ENCODE peak calls at places on chromosomes 7 and 10, in five cellular contexts. One of them, this sample, is unnamed.

GRCh38 chr10:1464866-1465265 is 272.5 kb downstream of the ADARB2 start:
- DNase-seq in mammary epithelial cell: no peak
- DNase-seq in RKO: no peak
- DNase-seq in RWPE1: no peak
- DNase-seq in NAMALWA: no peak
- DNase-seq in this sample: peak

GRCh38 chr7:106583133-106583532 is 77.8 kb downstream of the CCDC71L start:
- DNase-seq in mammary epithelial cell: no peak
- DNase-seq in RKO: no peak
- DNase-seq in RWPE1: no peak
- DNase-seq in NAMALWA: no peak
- DNase-seq in this sample: no peak

GRCh38 chr10:21811245-21811585 is 192.3 kb downstream of the DNAJC1 start:
- DNase-seq in mammary epithelial cell: peak
- DNase-seq in RKO: no peak
- DNase-seq in RWPE1: peak
- DNase-seq in NAMALWA: no peak
- DNase-seq in this sample: no peak

GRCh38 chr10:91190876-91191580 is 29.4 kb upstream of the PCGF5 start:
- DNase-seq in mammary epithelial cell: peak
- DNase-seq in RKO: peak
- DNase-seq in RWPE1: no peak
- DNase-seq in NAMALWA: no peak
- DNase-seq in this sample: no peak

GRCh38 chr10:86992456-86992855 is 24.2 kb downstream of the ADIRF start:
- DNase-seq in mammary epithelial cell: no peak
- DNase-seq in RKO: no peak
- DNase-seq in RWPE1: no peak
- DNase-seq in NAMALWA: no peak
- DNase-seq in this sample: no peak

GRCh38 chr7:78702770-78703169 is 750.7 kb downstream of the MAGI2 start:
- DNase-seq in mammary epithelial cell: peak
- DNase-seq in RKO: peak
- DNase-seq in RWPE1: peak
- DNase-seq in NAMALWA: no peak
- DNase-seq in this sample: peak

GRCh38 chr7:90660100-90660499 is 64.0 kb downstream of the CDK14 start:
- DNase-seq in mammary epithelial cell: no peak
- DNase-seq in RKO: no peak
- DNase-seq in RWPE1: no peak
- DNase-seq in NAMALWA: no peak
- DNase-seq in this sample: no peak

GRCh38 chr7:56491636-56492425 is 375.6 kb upstream of the NUPR2 start:
- DNase-seq in mammary epithelial cell: no peak
- DNase-seq in RKO: no peak
- DNase-seq in RWPE1: no peak
- DNase-seq in NAMALWA: no peak
- DNase-seq in this sample: no peak

GRCh38 chr7:156768698-156769472 is 124.1 kb downstream of the LMBR1 start:
- DNase-seq in mammary epithelial cell: peak
- DNase-seq in RKO: no peak
- DNase-seq in RWPE1: peak
- DNase-seq in NAMALWA: no peak
- DNase-seq in this sample: no peak

GRCh38 chr7:144822223-144822622 is 13.6 kb downstream of the TPK1 start:
- DNase-seq in mammary epithelial cell: no peak
- DNase-seq in RKO: no peak
- DNase-seq in RWPE1: no peak
- DNase-seq in NAMALWA: no peak
- DNase-seq in this sample: no peak

GRCh38 chr7:79868010-79868409 is 266.6 kb upstream of the GNAI1 start:
- DNase-seq in mammary epithelial cell: no peak
- DNase-seq in RKO: no peak
- DNase-seq in RWPE1: no peak
- DNase-seq in NAMALWA: no peak
- DNase-seq in this sample: no peak

GRCh38 chr10:110209926-110210662 is 2.7 kb downstream of the MXI1 start:
- DNase-seq in mammary epithelial cell: peak
- DNase-seq in RKO: peak
- DNase-seq in RWPE1: peak
- DNase-seq in NAMALWA: peak
- DNase-seq in this sample: peak

GRCh38 chr7:4814463-4814862 is 39.0 kb downstream of the AP5Z1 start:
- DNase-seq in mammary epithelial cell: no peak
- DNase-seq in RKO: no peak
- DNase-seq in RWPE1: no peak
- DNase-seq in NAMALWA: no peak
- DNase-seq in this sample: no peak

GRCh38 chr7:108484137-108484536 is 27.9 kb upstream of the NRCAM start:
- DNase-seq in mammary epithelial cell: no peak
- DNase-seq in RKO: no peak
- DNase-seq in RWPE1: no peak
- DNase-seq in NAMALWA: no peak
- DNase-seq in this sample: no peak

GRCh38 chr7:65979583-65980477 is 2.2 kb downstream of the GUSB start:
- DNase-seq in mammary epithelial cell: no peak
- DNase-seq in RKO: no peak
- DNase-seq in RWPE1: no peak
- DNase-seq in NAMALWA: no peak
- DNase-seq in this sample: no peak

GRCh38 chr7:33143996-33144718 is 14.8 kb downstream of the BBS9 start:
- DNase-seq in mammary epithelial cell: peak
- DNase-seq in RKO: no peak
- DNase-seq in RWPE1: no peak
- DNase-seq in NAMALWA: no peak
- DNase-seq in this sample: peak

GRCh38 chr7:27526991-27527722 is 135.5 kb downstream of the HIBADH start:
- DNase-seq in mammary epithelial cell: no peak
- DNase-seq in RKO: no peak
- DNase-seq in RWPE1: no peak
- DNase-seq in NAMALWA: no peak
- DNase-seq in this sample: no peak

GRCh38 chr7:22052221-22052639 is 106.5 kb upstream of the CDCA7L start:
- DNase-seq in mammary epithelial cell: peak
- DNase-seq in RKO: peak
- DNase-seq in RWPE1: no peak
- DNase-seq in NAMALWA: no peak
- DNase-seq in this sample: peak

GRCh38 chr10:110901954-110902819 is 16.8 kb downstream of the BBIP1 start:
- DNase-seq in mammary epithelial cell: peak
- DNase-seq in RKO: peak
- DNase-seq in RWPE1: peak
- DNase-seq in NAMALWA: no peak
- DNase-seq in this sample: peak

GRCh38 chr7:11492307-11492706 is 339.7 kb downstream of the THSD7A start:
- DNase-seq in mammary epithelial cell: no peak
- DNase-seq in RKO: peak
- DNase-seq in RWPE1: no peak
- DNase-seq in NAMALWA: no peak
- DNase-seq in this sample: no peak

GRCh38 chr10:109969907-109970306 is 37.9 kb upstream of the ADD3 start:
- DNase-seq in mammary epithelial cell: no peak
- DNase-seq in RKO: no peak
- DNase-seq in RWPE1: no peak
- DNase-seq in NAMALWA: no peak
- DNase-seq in this sample: no peak

GRCh38 chr10:3348561-3348960 is 176.0 kb upstream of the PITRM1 start:
- DNase-seq in mammary epithelial cell: no peak
- DNase-seq in RKO: no peak
- DNase-seq in RWPE1: no peak
- DNase-seq in NAMALWA: no peak
- DNase-seq in this sample: no peak

GRCh38 chr7:131546126-131546525 is 10.3 kb downstream of the PODXL start:
- DNase-seq in mammary epithelial cell: no peak
- DNase-seq in RKO: no peak
- DNase-seq in RWPE1: peak
- DNase-seq in NAMALWA: no peak
- DNase-seq in this sample: peak

GRCh38 chr7:44823266-44823781 is 24.6 kb downstream of the H2AZ2 start:
- DNase-seq in mammary epithelial cell: no peak
- DNase-seq in RKO: no peak
- DNase-seq in RWPE1: no peak
- DNase-seq in NAMALWA: no peak
- DNase-seq in this sample: no peak

GRCh38 chr7:115135111-115135510 is 213.2 kb downstream of the MDFIC start:
- DNase-seq in mammary epithelial cell: no peak
- DNase-seq in RKO: no peak
- DNase-seq in RWPE1: no peak
- DNase-seq in NAMALWA: no peak
- DNase-seq in this sample: no peak

GRCh38 chr10:84348431-84348830 is 20.0 kb downstream of the CCSER2 start:
- DNase-seq in mammary epithelial cell: no peak
- DNase-seq in RKO: peak
- DNase-seq in RWPE1: peak
- DNase-seq in NAMALWA: no peak
- DNase-seq in this sample: no peak

GRCh38 chr7:131235489-131236317 is 92.0 kb upstream of the MKLN1 start:
- DNase-seq in mammary epithelial cell: peak
- DNase-seq in RKO: peak
- DNase-seq in RWPE1: peak
- DNase-seq in NAMALWA: no peak
- DNase-seq in this sample: peak

GRCh38 chr7:56092789-56093531 is at the start of gene PHKG1:
- DNase-seq in mammary epithelial cell: peak
- DNase-seq in RKO: peak
- DNase-seq in RWPE1: peak
- DNase-seq in NAMALWA: no peak
- DNase-seq in this sample: no peak

GRCh38 chr7:29270579-29270978 is 76.0 kb downstream of the CHN2 start:
- DNase-seq in mammary epithelial cell: no peak
- DNase-seq in RKO: no peak
- DNase-seq in RWPE1: no peak
- DNase-seq in NAMALWA: no peak
- DNase-seq in this sample: no peak

GRCh38 chr7:154503962-154504550 is 451.9 kb downstream of the DPP6 start:
- DNase-seq in mammary epithelial cell: peak
- DNase-seq in RKO: peak
- DNase-seq in RWPE1: peak
- DNase-seq in NAMALWA: peak
- DNase-seq in this sample: peak

GRCh38 chr10:84076047-84076388 is 63.3 kb upstream of the GHITM start:
- DNase-seq in mammary epithelial cell: peak
- DNase-seq in RKO: peak
- DNase-seq in RWPE1: peak
- DNase-seq in NAMALWA: no peak
- DNase-seq in this sample: peak

GRCh38 chr7:64758151-64758550 is 36.1 kb upstream of the ZNF138 start:
- DNase-seq in mammary epithelial cell: no peak
- DNase-seq in RKO: no peak
- DNase-seq in RWPE1: no peak
- DNase-seq in NAMALWA: no peak
- DNase-seq in this sample: no peak

GRCh38 chr10:102652170-102652926 is 8.1 kb downstream of the TRIM8 start:
- DNase-seq in mammary epithelial cell: no peak
- DNase-seq in RKO: no peak
- DNase-seq in RWPE1: no peak
- DNase-seq in NAMALWA: peak
- DNase-seq in this sample: no peak

GRCh38 chr7:82235710-82236109 is 207.9 kb downstream of the CACNA2D1 start:
- DNase-seq in mammary epithelial cell: peak
- DNase-seq in RKO: peak
- DNase-seq in RWPE1: no peak
- DNase-seq in NAMALWA: no peak
- DNase-seq in this sample: peak

This sample was measured in Caki2.